ENCODE peak calls at places on chromosomes 2 and 18, in nine cellular contexts. Y is IMR-90, B is neural progenitor cell, Z is SK-N-SH, E is psoas muscle, L is cardiac muscle cell, N is GM23338, M is fibroblast of lung, S is transverse colon. V is an unnamed sample. For H3K36me3 and H3K27me3, the result is how much of the 10 kb centered on the place peaks cover.

GRCh38 chr2:32865399-32866068 is 81.2 kb upstream of the LTBP1 start:
- DNase-seq in Z (no peak), M (peak), Y (peak), E (no peak), S (no peak), L (peak), B (no peak), N (no peak), V (no peak)

GRCh38 chr2:66573866-66574265 is 138.9 kb downstream of the MEIS1 start:
- DNase-seq in L (no peak), S (no peak), Z (no peak), Y (peak), B (peak), M (peak), E (no peak), N (peak), V (no peak)

GRCh38 chr2:189561371-189561948 is 19.1 kb downstream of the SLC40A1 start:
- DNase-seq in E (no peak), B (no peak), L (peak), M (peak), Y (no peak), S (no peak), N (no peak), Z (no peak), V (no peak)

GRCh38 chr2:129759186-129760010 is 220.1 kb upstream of the RAB6C start:
- DNase-seq in L (no peak), Y (no peak), N (no peak), E (no peak), B (no peak), S (no peak), Z (no peak), M (no peak), V (no peak)

GRCh38 chr18:42706618-42707017 is 408.9 kb downstream of the RIT2 start:
- DNase-seq in S (peak), Z (no peak), Y (no peak), N (peak), L (peak), M (no peak), E (no peak), B (peak), V (peak)

GRCh38 chr2:145186303-145186702 is 666.4 kb upstream of the ZEB2 start:
- DNase-seq in Z (no peak), M (no peak), N (peak), Y (peak), B (peak), E (no peak), L (no peak), S (no peak), V (no peak)

GRCh38 chr2:217689053-217689452 is 313.7 kb downstream of the TNS1 start:
- DNase-seq in L (no peak), M (no peak), Z (no peak), E (no peak), S (no peak), N (no peak), B (no peak), Y (no peak), V (no peak)

GRCh38 chr18:21904856-21905255 is 164.3 kb downstream of the MIB1 start:
- DNase-seq in M (no peak), N (no peak), B (no peak), Z (peak), L (peak), Y (no peak), E (peak), S (no peak), V (no peak)

GRCh38 chr2:229118336-229118735 is 152.8 kb downstream of the PID1 start:
- DNase-seq in S (no peak), L (peak), Z (no peak), Y (no peak), B (no peak), E (no peak), M (no peak), N (no peak), V (no peak)

GRCh38 chr18:10003866-10004265 is 90.0 kb downstream of the VAPA start:
- DNase-seq in L (no peak), S (no peak), M (no peak), B (no peak), N (no peak), Z (no peak), E (no peak), Y (no peak), V (no peak)

GRCh38 chr2:231360881-231361294 is 34.6 kb upstream of the B3GNT7 start:
- DNase-seq in Z (no peak), N (no peak), Y (no peak), B (no peak), S (peak), M (no peak), E (no peak), L (no peak), V (no peak)

GRCh38 chr2:239274391-239275001 is 126.3 kb downstream of the HDAC4 start:
- DNase-seq in M (peak), Y (peak), N (no peak), S (peak), E (peak), Z (peak), B (peak), L (peak), V (peak)

GRCh38 chr2:218329027-218329825 is 27.4 kb upstream of the CATIP start:
- DNase-seq in Z (no peak), N (no peak), B (no peak), S (no peak), Y (no peak), L (no peak), E (no peak), M (no peak), V (peak)

GRCh38 chr2:126657146-126657635 is 1.2 kb downstream of the GYPC start:
- DNase-seq in Z (no peak), S (peak), E (peak), B (peak), N (peak), Y (peak), L (peak), M (peak), V (no peak)

GRCh38 chr2:20674974-20675679 is 8.2 kb downstream of the GDF7 start:
- DNase-seq in N (no peak), Z (no peak), B (no peak), E (peak), Y (peak), S (no peak), M (peak), L (peak), V (no peak)

GRCh38 chr2:84927275-84927627 is 21.8 kb downstream of the TMSB10 start:
- DNase-seq in M (no peak), S (no peak), E (no peak), Y (no peak), L (no peak), Z (no peak), B (no peak), N (no peak), V (no peak)
- TF ChIP-seq CTCF in M (no peak), S (no peak), E (no peak), Y (no peak), L (no peak), Z (no peak), B (no peak), N (no peak), V (no peak)

GRCh38 chr2:69618362-69618761 is 25.2 kb downstream of the AAK1 start:
- DNase-seq in S (no peak), L (peak), M (peak), B (no peak), Y (no peak), Z (no peak), N (no peak), E (peak), V (no peak)

GRCh38 chr2:69615078-69615630 is 28.4 kb downstream of the AAK1 start:
- DNase-seq in Y (no peak), M (no peak), Z (no peak), N (no peak), B (no peak), L (peak), E (no peak), S (no peak), V (no peak)

GRCh38 chr2:69617744-69618143 is 25.8 kb downstream of the AAK1 start:
- DNase-seq in B (no peak), E (no peak), Y (no peak), N (no peak), Z (no peak), M (no peak), S (no peak), L (no peak), V (no peak)

GRCh38 chr2:69616755-69617154 is 26.8 kb downstream of the AAK1 start:
- DNase-seq in L (no peak), M (no peak), E (no peak), B (no peak), S (no peak), Y (no peak), N (no peak), Z (no peak), V (no peak)

GRCh38 chr2:69615969-69616368 is 27.6 kb downstream of the AAK1 start:
- DNase-seq in Z (no peak), S (no peak), L (no peak), E (no peak), N (no peak), Y (no peak), B (no peak), M (no peak), V (no peak)
- H3K36me3 ChIP-seq in Z (under half), S (under half), L (under half), E (under half), N (under half), Y (under half), B (under half), M (under half), V (under half)

DNA sequence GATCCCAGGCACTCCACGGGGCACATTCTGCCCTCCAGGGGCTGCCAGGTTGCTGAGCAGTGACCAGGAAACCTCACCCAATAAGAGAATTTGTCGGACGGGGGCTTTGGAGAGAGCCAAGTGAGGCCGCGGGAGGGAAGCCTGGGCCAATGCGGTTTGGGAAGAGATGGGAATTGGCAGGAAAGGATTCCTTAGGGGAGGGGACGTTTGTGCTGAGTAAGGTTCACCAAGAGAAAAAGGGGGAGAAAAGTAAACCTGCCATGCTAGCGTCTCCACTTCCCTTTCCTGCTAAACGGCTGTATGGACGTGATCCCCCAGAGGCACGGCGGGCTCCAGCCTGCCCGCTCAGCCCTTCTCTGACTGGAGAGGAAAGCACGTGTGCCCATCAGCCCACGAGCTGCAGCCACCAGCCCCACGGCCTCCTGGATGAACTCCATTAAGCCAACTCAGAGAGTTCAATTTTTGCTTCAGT is 194.4 kb upstream of the ID2 start:
- DNase-seq in M (no peak), N (peak), E (no peak), Y (no peak), L (no peak), B (peak), S (no peak), Z (no peak), V (no peak)
- H3K27me3 ChIP-seq in M (under half), N (under half), E (under half), Y (under half), L (under half), B (under half), S (under half), Z (under half), V (under half)

GRCh38 chr2:95121150-95121494 is 486 bp downstream of the MRPS5 start:
- DNase-seq in S (no peak), Z (no peak), N (no peak), Y (peak), E (no peak), M (peak), L (peak), B (no peak), V (no peak)

GRCh38 chr2:95122197-95122551 is 566 bp upstream of the MRPS5 start:
- DNase-seq in N (no peak), Y (no peak), S (no peak), E (no peak), B (no peak), L (no peak), Z (no peak), M (no peak), V (no peak)

GRCh38 chr2:95121495-95122196 is at the start of gene MRPS5:
- DNase-seq in L (peak), Y (peak), E (peak), N (peak), S (peak), Z (peak), B (peak), M (peak), V (peak)
- TF ChIP-seq CTCF in L (peak), Y (peak), E (no peak), N (no peak), S (no peak), Z (peak), B (peak), M (peak), V (peak)

DNA sequence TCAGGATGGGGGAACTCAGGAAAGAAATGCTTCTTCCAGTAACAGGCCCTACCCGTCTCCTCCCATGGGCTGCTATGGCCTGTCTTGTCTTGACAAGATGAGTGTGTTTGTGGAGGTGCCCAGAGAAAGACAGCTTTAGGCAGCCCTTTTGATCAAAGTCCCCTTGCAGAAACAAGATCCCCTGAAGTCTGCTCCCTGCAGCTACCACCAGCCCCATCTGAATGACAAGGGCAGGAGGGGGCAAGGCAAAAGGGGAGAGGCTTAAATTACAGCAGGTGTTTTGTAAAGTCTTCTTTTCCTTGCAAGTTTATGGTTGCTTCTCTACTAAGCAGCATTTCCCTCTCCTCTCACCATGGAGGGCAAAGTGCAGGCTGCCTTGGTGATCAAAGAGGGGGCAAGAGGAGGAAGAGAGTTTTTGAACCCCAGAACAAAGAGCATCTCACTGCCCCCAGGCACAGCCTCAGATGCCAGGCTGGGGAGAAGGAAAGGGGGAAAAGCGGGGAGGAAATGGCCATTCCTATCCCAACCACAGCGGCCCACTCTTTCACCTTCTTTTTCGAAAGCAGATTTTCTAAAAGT is 6.7 kb downstream of the EVA1A start:
- DNase-seq in E (no peak), Z (no peak), M (no peak), B (peak), N (peak), S (no peak), L (no peak), Y (no peak), V (no peak)
- H3K36me3 ChIP-seq in E (under half), Z (under half), M (under half), B (under half), N (under half), S (under half), L (under half), Y (under half), V (under half)

GRCh38 chr2:69771461-69771860 is 29.5 kb downstream of the ANXA4 start:
- DNase-seq in B (no peak), Z (no peak), M (no peak), L (no peak), E (no peak), Y (peak), S (no peak), N (no peak), V (no peak)
- H3K27me3 ChIP-seq in B (under half), Z (under half), M (under half), L (under half), E (under half), Y (under half), S (under half), N (under half), V (under half)

GRCh38 chr2:101850450-101850849 is 141.3 kb upstream of the IL1R2 start:
- DNase-seq in M (no peak), Y (no peak), E (no peak), B (no peak), L (no peak), S (no peak), N (no peak), Z (no peak), V (no peak)
- TF ChIP-seq CTCF in M (no peak), Y (no peak), E (no peak), B (no peak), L (no peak), S (no peak), N (no peak), Z (no peak), V (no peak)